ENCODE peak calls at places on chromosome 11, in four cellular contexts. E, I, R and P are unnamed samples. For H3K4me1, the result is how much of the 10 kb centered on the place peaks cover.

GRCh38 chr11:31806186-31806943 is 4.8 kb downstream of the PAX6 start:
- DNase-seq in E (no peak), I (no peak), R (no peak), P (no peak)

GRCh38 chr11:69874984-69875673 is 55.9 kb upstream of the FGF3 start:
- DNase-seq in E (no peak), I (no peak), R (no peak), P (no peak)

GRCh38 chr11:68751331-68751856 is at the start of gene TESMIN:
- DNase-seq in E (peak), I (peak), R (peak), P (peak)

GRCh38 chr11:120735035-120735434 is 223.5 kb downstream of the GRIK4 start:
- DNase-seq in E (no peak), I (no peak), R (no peak), P (no peak)

GRCh38 chr11:71062199-71062598 is 190.2 kb downstream of the SHANK2 start:
- DNase-seq in E (no peak), I (no peak), R (no peak), P (no peak)

GRCh38 chr11:65366340-65366773 is 11.8 kb downstream of the TIGD3 start:
- DNase-seq in E (peak), I (no peak), R (peak), P (peak)

GRCh38 chr11:103471546-103471945 is 362.3 kb downstream of the DYNC2H1 start:
- DNase-seq in E (no peak), I (no peak), R (no peak), P (no peak)

GRCh38 chr11:13955971-13956421 is 6.5 kb upstream of the SPON1 start:
- DNase-seq in E (peak), I (peak), R (peak), P (peak)

GRCh38 chr11:58968251-58968711 is 29.0 kb downstream of the GLYATL1 start:
- DNase-seq in E (no peak), I (peak), R (no peak), P (no peak)

GRCh38 chr11:3674189-3674588 is 3.0 kb upstream of the CHRNA10 start:
- DNase-seq in E (peak), I (no peak), R (no peak), P (no peak)

GRCh38 chr11:78742430-78742829 is 167.8 kb upstream of the NARS2 start:
- DNase-seq in E (no peak), I (peak), R (no peak), P (no peak)

GRCh38 chr11:129089279-129089678 is 102.8 kb downstream of the ARHGAP32 start:
- DNase-seq in E (no peak), I (no peak), R (no peak), P (no peak)
- H3K4me3 ChIP-seq in E (no peak), I (no peak), R (no peak), P (no peak)

DNA sequence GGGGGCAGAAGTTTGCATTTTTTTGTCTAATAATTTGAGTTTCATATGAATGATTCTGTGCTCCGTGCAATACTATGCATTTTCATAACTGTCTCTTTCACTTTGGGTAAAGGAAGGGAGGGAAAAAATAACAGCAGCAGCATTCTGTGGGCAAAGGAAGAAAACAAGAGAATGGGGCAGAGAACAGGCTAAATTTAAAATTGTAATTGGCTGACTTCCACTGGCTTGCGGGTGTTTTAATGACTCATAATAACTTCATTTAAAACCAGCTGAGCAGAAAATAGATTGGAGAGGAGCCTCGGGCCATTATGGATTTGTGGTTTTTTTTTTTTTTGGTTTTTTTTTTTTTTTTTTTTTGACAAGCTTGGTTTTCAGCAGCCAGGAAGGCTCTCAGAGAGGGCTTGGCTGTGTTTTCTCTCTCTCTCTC is 107.4 kb downstream of the ZBTB16 start:
- DNase-seq in E (no peak), I (no peak), R (peak), P (no peak)
- H3K4me1 ChIP-seq in E (under half), I (half or more), R (under half), P (under half)

DNA sequence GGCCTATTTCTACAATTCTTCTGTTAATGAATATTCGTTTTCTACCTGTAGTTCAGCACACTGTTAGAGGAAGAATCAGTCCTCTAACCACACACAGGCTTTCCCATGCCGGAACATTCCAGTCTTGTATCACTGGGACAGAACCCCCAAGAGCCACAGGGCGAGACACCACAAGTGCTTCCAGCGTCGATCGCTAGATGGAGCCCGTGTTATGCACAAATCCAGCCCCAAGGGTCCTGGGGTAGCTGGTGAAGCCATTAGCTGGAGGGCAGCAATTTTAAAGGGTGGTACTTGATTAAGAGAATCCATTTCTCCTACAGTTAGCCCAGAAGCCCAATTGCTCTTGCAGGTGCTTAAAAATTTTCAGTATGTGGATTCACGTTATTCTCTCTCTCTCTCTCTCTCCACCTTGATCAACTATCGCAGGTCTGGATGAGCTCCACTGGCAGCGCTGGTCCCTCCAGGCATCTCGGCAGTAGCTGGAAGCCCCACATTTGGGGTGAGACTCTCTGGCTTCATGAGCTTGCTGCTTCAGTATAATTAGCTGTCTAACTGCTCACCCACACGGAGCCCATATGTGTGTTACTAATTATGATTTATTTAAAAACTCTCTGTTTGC is 148.2 kb upstream of the SNX19 start:
- DNase-seq in E (peak), I (peak), R (peak), P (peak)
- TF ChIP-seq CTCF in E (peak), I (no peak), R (peak), P (peak)

DNA sequence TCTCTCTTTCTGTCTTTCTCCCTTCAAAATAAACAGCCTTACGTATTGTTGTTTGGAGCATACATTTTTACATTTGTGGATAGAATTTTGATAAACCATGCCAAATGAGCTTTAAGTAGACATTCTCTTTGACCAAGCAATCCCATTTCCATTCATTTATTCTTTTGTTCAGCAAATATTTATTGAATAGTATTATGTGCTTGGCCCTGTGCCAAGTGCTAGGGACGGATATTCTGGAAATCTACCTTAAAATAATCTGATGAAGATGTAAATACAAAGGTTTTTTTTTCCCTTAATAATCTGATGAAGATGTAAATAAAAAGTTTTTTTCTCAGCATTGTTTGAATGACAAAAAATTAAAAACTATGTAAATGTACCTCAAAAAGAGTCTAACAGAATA is 2.1 kb downstream of the OLFML1 start:
- DNase-seq in E (no peak), I (no peak), R (no peak), P (no peak)
- H3K4me3 ChIP-seq in E (no peak), I (no peak), R (no peak), P (no peak)

DNA sequence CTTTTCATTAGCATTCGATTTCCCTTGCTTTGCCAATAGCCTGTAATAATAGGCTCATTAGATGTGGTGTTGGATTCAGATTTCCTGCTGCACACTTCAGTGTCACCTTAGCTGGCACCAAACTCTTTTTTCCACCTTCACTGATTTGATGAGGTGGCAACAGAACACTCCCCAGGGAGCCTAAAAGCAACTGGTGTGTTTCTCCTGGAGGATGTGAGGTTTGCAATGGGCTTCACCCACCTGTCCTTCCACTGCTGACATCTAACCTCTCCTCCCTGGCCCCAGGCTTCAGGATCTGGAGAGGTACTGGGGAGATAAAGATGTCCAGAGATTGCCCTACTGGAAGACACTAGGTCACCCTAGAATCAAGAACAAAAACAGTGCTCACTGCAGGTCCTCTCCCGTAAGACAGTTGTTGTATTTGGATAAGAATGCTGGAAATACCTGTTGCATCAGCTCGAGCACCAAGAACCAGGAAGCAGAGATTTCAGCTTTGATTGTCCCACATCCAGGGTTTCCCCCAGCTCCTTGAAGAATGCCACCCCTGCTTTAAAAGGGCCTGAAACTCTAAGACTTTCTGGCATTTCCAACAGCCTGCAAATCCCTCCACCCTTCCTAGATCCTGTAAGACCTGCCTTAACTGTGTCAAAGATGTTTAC is 96.9 kb downstream of the SLC1A2 start:
- DNase-seq in E (no peak), I (no peak), R (no peak), P (no peak)
- H3K4me1 ChIP-seq in E (under half), I (under half), R (under half), P (under half)

GRCh38 chr11:128555606-128556005 is 31.8 kb downstream of the ETS1 start:
- DNase-seq in E (peak), I (no peak), R (no peak), P (peak)
- TF ChIP-seq CTCF in E (no peak), I (no peak), R (no peak), P (peak)